ENCODE peak calls at places on chromosomes 5 and 9, in six cellular contexts. O is H4, I is GM19239, U is NCI-H1694 treated with DMSO at 0.1 percent for 48 hours, X is PC-9, E is heart right ventricle. M is an unnamed sample.

GRCh38 chr9:72807765-72808445 is 144.9 kb downstream of the ALDH1A1 start:
- DNase-seq in O (peak; percentile 16), I (no peak), U (no peak), X (no peak), E (no peak), M (no peak)

GRCh38 chr5:50302815-50303490 is 138.1 kb downstream of the EMB start:
- DNase-seq in O (peak; percentile 61), I (no peak), U (no peak), X (peak; percentile 2), E (no peak), M (no peak)

GRCh38 chr5:136926073-136926472 is 560.7 kb upstream of the TRPC7 start:
- DNase-seq in O (no peak), I (no peak), U (no peak), X (no peak), E (no peak), M (no peak)

GRCh38 chr9:7150153-7150890 is 392.5 kb downstream of the KDM4C start:
- DNase-seq in O (no peak), I (no peak), U (no peak), X (no peak), E (no peak), M (no peak)

GRCh38 chr9:116499986-116500871 is 186.9 kb upstream of the TRIM32 start:
- DNase-seq in O (peak; percentile 42), I (no peak), U (no peak), X (no peak), E (no peak), M (peak; percentile 50)

GRCh38 chr9:122464633-122465567 is 12.8 kb downstream of the OR1J1 start:
- DNase-seq in O (peak; percentile 84), I (peak; percentile 54), U (peak; percentile 50), X (peak; percentile 74), E (peak; percentile 83), M (peak; percentile 81)

GRCh38 chr5:1337490-1338195 is 7.3 kb downstream of the CLPTM1L start:
- DNase-seq in O (no peak), I (no peak), U (no peak), X (no peak), E (no peak), M (no peak)

GRCh38 chr5:125336401-125336800 is 590.0 kb upstream of the ZNF608 start:
- DNase-seq in O (no peak), I (no peak), U (no peak), X (no peak), E (no peak), M (no peak)

GRCh38 chr9:116737137-116737546 is 50.0 kb downstream of the TRIM32 start:
- DNase-seq in O (peak; percentile 64), I (peak; percentile 58), U (peak; percentile 61), X (peak; percentile 82), E (peak; percentile 62), M (peak; percentile 96)

GRCh38 chr5:60779431-60779830 is 64.6 kb downstream of the ELOVL7 start:
- DNase-seq in O (no peak), I (no peak), U (no peak), X (peak; percentile 68), E (no peak), M (no peak)

GRCh38 chr5:149464796-149465489 is 85.9 kb upstream of the IL17B start:
- DNase-seq in O (no peak), I (no peak), U (no peak), X (no peak), E (peak; percentile 52), M (no peak)